ENCODE peak calls at places on chromosome 7, in seven cellular contexts. X, B, Z, G, N, Q and Y are unnamed samples.

GRCh38 chr7:45402480-45403218 is 171.5 kb upstream of the ADCY1 start:
- DNase-seq in X (peak; percentile 51), B (peak; percentile 16), Z (no peak), G (no peak), N (no peak), Q (no peak), Y (no peak)

GRCh38 chr7:143385891-143386781 is 5.0 kb downstream of the ZYX start:
- DNase-seq in X (peak; percentile 43), B (no peak), Z (peak; percentile 68), G (no peak), N (peak; percentile 6), Q (no peak), Y (no peak)

GRCh38 chr7:55120501-55121198 is 101.8 kb downstream of the EGFR start:
- DNase-seq in X (no peak), B (peak; percentile 92), Z (no peak), G (no peak), N (no peak), Q (no peak), Y (peak; percentile 58)

GRCh38 chr7:128742206-128742605 is 3.0 kb downstream of the CALU start:
- DNase-seq in X (no peak), B (peak; percentile 95), Z (no peak), G (no peak), N (no peak), Q (no peak), Y (peak; percentile 82)

GRCh38 chr7:96075510-96076349 is 246.2 kb downstream of the SLC25A13 start:
- DNase-seq in X (peak; percentile 43), B (peak; percentile 67), Z (peak; percentile 73), G (peak; percentile 80), N (peak; percentile 83), Q (peak; percentile 41), Y (peak; percentile 21)

GRCh38 chr7:143512488-143513340 is 35.0 kb downstream of the TAS2R41 start:
- DNase-seq in X (no peak), B (peak; percentile 33), Z (no peak), G (no peak), N (no peak), Q (no peak), Y (no peak)

GRCh38 chr7:128263420-128263819 is 22.3 kb downstream of the LEP start:
- DNase-seq in X (no peak), B (no peak), Z (no peak), G (peak; percentile 9), N (no peak), Q (no peak), Y (no peak)

GRCh38 chr7:88151119-88151790 is 68.6 kb downstream of the SRI start:
- DNase-seq in X (no peak), B (no peak), Z (no peak), G (no peak), N (no peak), Q (no peak), Y (no peak)

GRCh38 chr7:21806388-21806787 is 139.3 kb downstream of the CDCA7L start:
- DNase-seq in X (no peak), B (no peak), Z (no peak), G (no peak), N (no peak), Q (no peak), Y (no peak)

GRCh38 chr7:32088336-32088975 is 18.2 kb upstream of the PDE1C start:
- DNase-seq in X (no peak), B (no peak), Z (no peak), G (no peak), N (no peak), Q (no peak), Y (no peak)

GRCh38 chr7:21367081-21367480 is 60.8 kb upstream of the SP4 start:
- DNase-seq in X (no peak), B (no peak), Z (no peak), G (no peak), N (no peak), Q (no peak), Y (no peak)

GRCh38 chr7:99393363-99394187 is 14.8 kb downstream of the PDAP1 start:
- DNase-seq in X (no peak), B (no peak), Z (no peak), G (no peak), N (no peak), Q (no peak), Y (no peak)